ENCODE peak calls at places on chromosomes 5 and 9, in nine cellular contexts. E is nucleus accumbens, M is adrenal gland, O is HTR-8/SVneo, V is T-helper 2 cell, X is SHP77, R is foreskin fibroblast, Y is NCI-H146, L is neural crest cell. D is an unnamed sample.

GRCh38 chr9:99822096-99822595 is 461 bp downstream of the NR4A3 start:
- DNase-seq in E (no peak), M (no peak), O (peak; percentile 9), V (no peak), X (no peak), R (no peak), Y (no peak), L (no peak), D (peak; percentile 33)

GRCh38 chr5:72477176-72477575 is 30.0 kb downstream of the ZNF366 start:
- DNase-seq in E (no peak), M (no peak), O (no peak), V (no peak), X (no peak), R (peak; percentile 26), Y (no peak), L (no peak), D (no peak)

GRCh38 chr9:118290116-118290515 is 585.9 kb downstream of the TLR4 start:
- DNase-seq in E (no peak), M (no peak), O (no peak), V (no peak), X (no peak), R (no peak), Y (no peak), L (no peak), D (no peak)

GRCh38 chr9:91803143-91803940 is 146.7 kb downstream of the ROR2 start:
- DNase-seq in E (no peak), M (no peak), O (no peak), V (no peak), X (no peak), R (peak; percentile 76), Y (no peak), L (no peak), D (no peak)

GRCh38 chr5:1470762-1471211 is 25.5 kb upstream of the SLC6A3 start:
- DNase-seq in E (no peak), M (peak; percentile 51), O (no peak), V (no peak), X (no peak), R (no peak), Y (no peak), L (no peak), D (no peak)

GRCh38 chr5:74402553-74402952 is 238.0 kb downstream of the ENC1 start:
- DNase-seq in E (no peak), M (no peak), O (no peak), V (no peak), X (peak; percentile 83), R (no peak), Y (peak; percentile 64), L (no peak), D (no peak)

GRCh38 chr9:126491256-126491879 is 122.4 kb upstream of the LMX1B start:
- DNase-seq in E (peak; percentile 47), M (no peak), O (peak; percentile 49), V (peak; percentile 24), X (peak; percentile 52), R (peak; percentile 84), Y (peak; percentile 31), L (peak; percentile 67), D (peak; percentile 42)

GRCh38 chr5:13704401-13704800 is 240.1 kb downstream of the DNAH5 start:
- DNase-seq in E (no peak), M (no peak), O (no peak), V (no peak), X (no peak), R (no peak), Y (no peak), L (no peak), D (no peak)

GRCh38 chr5:31809037-31809910 is 170.3 kb downstream of the PDZD2 start:
- DNase-seq in E (peak; percentile 88), M (peak; percentile 75), O (peak; percentile 91), V (no peak), X (peak; percentile 80), R (peak; percentile 86), Y (peak; percentile 30), L (peak; percentile 59), D (peak; percentile 54)

D was measured in Caki2.